ENCODE peak calls at places on chromosomes 11 and 22, in five cellular contexts. W is left cardiac atrium, F is B cell, Q is lung microvascular endothelial cell, P is T-helper 9 cell. A is an unnamed sample.

GRCh38 chr11:8566613-8567210 is 27.3 kb downstream of the STK33 start:
- DNase-seq in W (no peak), F (peak; percentile 59), Q (peak; percentile 43), P (no peak), A (peak; percentile 7)

GRCh38 chr22:37218771-37219411 is 6.6 kb upstream of the SSTR3 start:
- DNase-seq in W (no peak), F (peak; percentile 84), Q (no peak), P (peak; percentile 58), A (peak; percentile 89)

GRCh38 chr22:27639180-27640086 is 162.1 kb downstream of the MN1 start:
- DNase-seq in W (no peak), F (no peak), Q (no peak), P (no peak), A (no peak)

GRCh38 chr11:68550485-68550817 is 89.9 kb downstream of the PPP6R3 start:
- DNase-seq in W (peak; percentile 53), F (no peak), Q (peak; percentile 66), P (no peak), A (no peak)

GRCh38 chr22:27220349-27220748 is 563.0 kb downstream of the MIAT start:
- DNase-seq in W (no peak), F (no peak), Q (no peak), P (no peak), A (no peak)

GRCh38 chr22:50313600-50313999 is 6.2 kb upstream of the PLXNB2 start:
- DNase-seq in W (peak; percentile 20), F (peak; percentile 11), Q (no peak), P (no peak), A (no peak)

GRCh38 chr11:14644396-14645246 is 1.0 kb downstream of the PDE3B start:
- DNase-seq in W (peak; percentile 46), F (peak; percentile 69), Q (peak; percentile 23), P (peak; percentile 14), A (no peak)

GRCh38 chr22:40673017-40673416 is 6.3 kb upstream of the MCHR1 start:
- DNase-seq in W (no peak), F (no peak), Q (peak; percentile 83), P (no peak), A (no peak)

GRCh38 chr11:114232400-114233070 is 63.7 kb upstream of the NNMT start:
- DNase-seq in W (no peak), F (no peak), Q (no peak), P (no peak), A (no peak)

GRCh38 chr11:123313261-123313660 is 116.8 kb upstream of the GRAMD1B start:
- DNase-seq in W (no peak), F (no peak), Q (no peak), P (no peak), A (no peak)

GRCh38 chr22:23604939-23605712 is 25.0 kb upstream of the IGLL1 start:
- DNase-seq in W (no peak), F (no peak), Q (no peak), P (no peak), A (no peak)

GRCh38 chr11:71444811-71445210 is 3.4 kb downstream of the DHCR7 start:
- DNase-seq in W (no peak), F (no peak), Q (no peak), P (no peak), A (no peak)

GRCh38 chr22:19239464-19239863 is 52.1 kb downstream of the CLTCL1 start:
- DNase-seq in W (no peak), F (no peak), Q (no peak), P (no peak), A (no peak)

GRCh38 chr11:34632105-34632780 is 11.3 kb downstream of the EHF start:
- DNase-seq in W (no peak), F (no peak), Q (no peak), P (no peak), A (no peak)

GRCh38 chr11:126992804-126993111 is 7.8 kb downstream of the KIRREL3 start:
- DNase-seq in W (no peak), F (no peak), Q (no peak), P (no peak), A (no peak)

GRCh38 chr11:43359432-43359818 is 705 bp downstream of the TTC17 start:
- DNase-seq in W (no peak), F (no peak), Q (peak; percentile 41), P (no peak), A (no peak)

GRCh38 chr22:37180531-37181231 is 7.4 kb downstream of the C1QTNF6 start:
- DNase-seq in W (peak; percentile 20), F (no peak), Q (no peak), P (no peak), A (no peak)

GRCh38 chr11:117998201-117998579 is 12.0 kb downstream of the IL10RA start:
- DNase-seq in W (no peak), F (no peak), Q (no peak), P (no peak), A (no peak)

GRCh38 chr11:21896216-21896615 is 296.7 kb upstream of the ANO5 start:
- DNase-seq in W (no peak), F (no peak), Q (no peak), P (no peak), A (no peak)

GRCh38 chr22:23522642-23523251 is 57.3 kb downstream of the IGLL1 start:
- DNase-seq in W (no peak), F (peak; percentile 38), Q (no peak), P (no peak), A (no peak)

GRCh38 chr11:71505001-71505400 is 22.1 kb upstream of the KRTAP5-7 start:
- DNase-seq in W (no peak), F (no peak), Q (peak; percentile 65), P (no peak), A (no peak)

GRCh38 chr11:1855886-1856265 is 3.0 kb downstream of the LSP1 start:
- DNase-seq in W (no peak), F (no peak), Q (no peak), P (no peak), A (no peak)

GRCh38 chr11:36356201-36356600 is 60.1 kb downstream of the PRR5L start:
- DNase-seq in W (no peak), F (peak; percentile 78), Q (no peak), P (no peak), A (no peak)

GRCh38 chr22:46553189-46553588 is 15.8 kb upstream of the CELSR1 start:
- DNase-seq in W (no peak), F (no peak), Q (no peak), P (no peak), A (no peak)

GRCh38 chr11:85826096-85826855 is 15.3 kb upstream of the SYTL2 start:
- DNase-seq in W (peak; percentile 46), F (no peak), Q (peak; percentile 31), P (no peak), A (no peak)

GRCh38 chr11:16280256-16280682 is 76.1 kb downstream of the SOX6 start:
- DNase-seq in W (no peak), F (no peak), Q (peak; percentile 36), P (no peak), A (no peak)

GRCh38 chr11:72580648-72580950 is 93.6 kb downstream of the PDE2A start:
- DNase-seq in W (no peak), F (no peak), Q (no peak), P (no peak), A (no peak)

A was measured in CD8-positive, alpha-beta memory T cell.